ENCODE peak calls at places on chromosomes 5 and 9, in seven cellular contexts. Z is SJCRH30, M is hepatocyte, J is lower lobe of right lung, E is thyroid gland, W is A549, T is tibial artery. S is an unnamed sample.

GRCh38 chr9:36937346-36937745 is 96.7 kb downstream of the PAX5 start:
- DNase-seq in Z (no peak), M (no peak), J (no peak), E (no peak), W (no peak), T (no peak), S (no peak)

GRCh38 chr5:5271606-5272321 is 131.6 kb downstream of the ADAMTS16 start:
- DNase-seq in Z (no peak), M (peak), J (no peak), E (no peak), W (no peak), T (no peak), S (no peak)

GRCh38 chr9:86046930-86047341 is 52.4 kb downstream of the GOLM1 start:
- DNase-seq in Z (no peak), M (no peak), J (no peak), E (no peak), W (no peak), T (no peak), S (no peak)

GRCh38 chr9:27771803-27772545 is 198.7 kb upstream of the C9orf72 start:
- DNase-seq in Z (peak), M (no peak), J (no peak), E (no peak), W (no peak), T (no peak), S (no peak)

GRCh38 chr5:136772541-136772940 is 407.2 kb upstream of the TRPC7 start:
- DNase-seq in Z (no peak), M (no peak), J (no peak), E (no peak), W (no peak), T (no peak), S (no peak)

GRCh38 chr9:128625391-128626145 is 31.1 kb downstream of the DYNC2I2 start:
- DNase-seq in Z (no peak), M (no peak), J (peak), E (no peak), W (no peak), T (no peak), S (peak)

GRCh38 chr9:36959681-36960574 is 74.1 kb downstream of the PAX5 start:
- DNase-seq in Z (no peak), M (no peak), J (no peak), E (no peak), W (no peak), T (peak), S (no peak)

GRCh38 chr5:1685076-1685475 is 114.6 kb downstream of the MRPL36 start:
- DNase-seq in Z (no peak), M (no peak), J (no peak), E (no peak), W (no peak), T (no peak), S (peak)

GRCh38 chr5:149765932-149766331 is 35.8 kb downstream of the PPARGC1B start:
- DNase-seq in Z (peak), M (no peak), J (no peak), E (no peak), W (peak), T (no peak), S (no peak)

GRCh38 chr5:100904259-100904822 is 1.3 kb upstream of the ST8SIA4 start:
- DNase-seq in Z (no peak), M (peak), J (peak), E (no peak), W (peak), T (peak), S (no peak)

GRCh38 chr9:74125916-74126315 is 371.2 kb upstream of the RORB start:
- DNase-seq in Z (no peak), M (no peak), J (no peak), E (peak), W (no peak), T (no peak), S (no peak)

GRCh38 chr5:2465383-2465782 is 286.1 kb downstream of the IRX2 start:
- DNase-seq in Z (no peak), M (no peak), J (no peak), E (no peak), W (no peak), T (no peak), S (peak)

GRCh38 chr9:32820322-32820721 is 37.0 kb downstream of the TMEM215 start:
- DNase-seq in Z (no peak), M (no peak), J (no peak), E (no peak), W (no peak), T (no peak), S (no peak)

GRCh38 chr5:43298459-43298858 is 14.8 kb downstream of the HMGCS1 start:
- DNase-seq in Z (no peak), M (no peak), J (no peak), E (no peak), W (no peak), T (no peak), S (no peak)

GRCh38 chr5:83387041-83387440 is 84.5 kb upstream of the VCAN start:
- DNase-seq in Z (no peak), M (peak), J (no peak), E (no peak), W (peak), T (no peak), S (no peak)

GRCh38 chr9:120913673-120914266 is 12.8 kb downstream of the TRAF1 start:
- DNase-seq in Z (peak), M (no peak), J (no peak), E (no peak), W (no peak), T (no peak), S (no peak)

GRCh38 chr5:134451618-134452505 is 40.2 kb upstream of the CDKN2AIPNL start:
- DNase-seq in Z (no peak), M (peak), J (no peak), E (peak), W (peak), T (peak), S (no peak)

GRCh38 chr5:131265318-131265803 is 1.5 kb downstream of the CDC42SE2 start:
- DNase-seq in Z (peak), M (peak), J (no peak), E (no peak), W (peak), T (no peak), S (no peak)

GRCh38 chr5:117246386-117246785 is 671.8 kb upstream of the SEMA6A start:
- DNase-seq in Z (no peak), M (no peak), J (no peak), E (no peak), W (no peak), T (no peak), S (no peak)

GRCh38 chr5:26847041-26847736 is 191.2 kb downstream of the CDH9 start:
- DNase-seq in Z (peak), M (peak), J (no peak), E (no peak), W (peak), T (no peak), S (no peak)

GRCh38 chr5:5347442-5347841 is 75.0 kb upstream of the ICE1 start:
- DNase-seq in Z (no peak), M (no peak), J (no peak), E (no peak), W (no peak), T (no peak), S (no peak)

GRCh38 chr9:95048225-95049087 is 269.1 kb downstream of the FANCC start:
- DNase-seq in Z (peak), M (peak), J (peak), E (peak), W (peak), T (peak), S (peak)

GRCh38 chr5:66708368-66708767 is 112.2 kb downstream of the MAST4 start:
- DNase-seq in Z (no peak), M (no peak), J (no peak), E (no peak), W (no peak), T (no peak), S (no peak)

GRCh38 chr5:54844905-54845566 is 140.4 kb downstream of the ESM1 start:
- DNase-seq in Z (peak), M (peak), J (no peak), E (no peak), W (peak), T (no peak), S (no peak)

GRCh38 chr5:118558871-118559270 is 429.5 kb downstream of the DTWD2 start:
- DNase-seq in Z (no peak), M (no peak), J (no peak), E (no peak), W (no peak), T (no peak), S (no peak)

GRCh38 chr9:115850548-115851304 is 302.9 kb upstream of the PAPPA start:
- DNase-seq in Z (no peak), M (no peak), J (no peak), E (no peak), W (no peak), T (no peak), S (no peak)

GRCh38 chr5:98474802-98475201 is 298.7 kb upstream of the RGMB start:
- DNase-seq in Z (peak), M (no peak), J (no peak), E (no peak), W (no peak), T (no peak), S (no peak)

GRCh38 chr9:105757496-105758251 is 63.3 kb downstream of the TMEM38B start:
- DNase-seq in Z (no peak), M (no peak), J (no peak), E (no peak), W (no peak), T (no peak), S (no peak)

GRCh38 chr9:10112798-10113197 is 500.0 kb downstream of the PTPRD start:
- DNase-seq in Z (no peak), M (no peak), J (no peak), E (no peak), W (no peak), T (no peak), S (no peak)

DNA sequence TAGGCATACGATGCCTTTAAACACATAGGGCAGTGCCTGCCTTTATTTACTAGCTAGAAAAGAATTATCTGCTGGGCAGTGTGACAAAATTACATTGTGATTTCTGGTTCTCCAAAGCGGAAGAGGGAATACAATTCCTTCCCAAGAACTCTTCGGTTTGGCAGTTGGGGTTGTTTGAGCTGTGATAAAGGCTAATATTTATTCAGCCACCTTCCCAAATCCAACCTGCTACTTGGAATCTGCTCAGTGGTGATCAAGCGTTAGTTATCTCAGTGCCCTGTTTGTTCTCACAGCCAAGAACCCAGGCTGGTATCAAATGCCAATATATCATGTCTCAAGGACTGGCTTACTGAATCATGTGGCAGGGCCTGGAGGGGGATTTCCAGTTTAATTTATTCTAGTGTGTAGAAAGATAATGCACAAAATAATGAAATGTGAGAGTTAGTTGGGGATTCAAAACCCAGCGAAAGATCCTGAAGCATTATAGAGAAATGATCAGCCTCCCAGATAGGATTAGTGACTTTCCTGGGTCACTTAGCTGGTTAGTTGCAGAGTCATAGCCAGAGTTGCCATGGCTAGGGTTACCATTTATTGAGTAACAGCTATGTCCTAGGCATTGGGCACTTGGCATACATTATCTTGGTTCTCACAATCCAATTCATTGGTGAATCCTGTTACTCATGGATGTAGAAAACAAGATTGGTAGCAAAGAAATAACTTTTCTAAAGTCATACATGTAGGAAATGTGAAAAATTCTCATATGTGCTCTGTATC is 457.0 kb upstream of the KLF4 start:
- DNase-seq in Z (no peak), M (no peak), J (no peak), E (no peak), W (peak), T (no peak), S (no peak)
- H3K27ac ChIP-seq in Z (no peak), M (no peak), J (no peak), E (no peak), W (no peak), T (no peak), S (no peak)

DNA sequence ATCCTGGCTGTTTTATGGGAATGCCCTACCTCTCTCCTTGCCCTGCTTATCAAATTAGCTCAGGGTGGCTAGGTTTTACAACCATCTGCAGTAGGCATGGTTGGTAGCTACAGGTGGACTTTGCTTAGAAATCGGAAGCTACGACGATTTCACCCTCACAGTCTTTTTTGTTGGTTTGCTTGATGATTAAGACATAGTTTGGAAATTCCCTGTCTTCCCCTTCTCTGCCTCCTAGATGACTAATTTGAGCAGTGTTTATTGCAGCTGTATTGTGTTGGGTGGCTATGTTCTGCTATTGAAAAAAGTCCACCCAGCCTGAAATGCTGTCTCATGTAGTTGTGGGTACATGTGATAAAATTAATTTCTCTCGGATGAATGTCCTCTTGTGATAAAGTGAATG is 37.1 kb upstream of the FYB1 start:
- DNase-seq in Z (no peak), M (no peak), J (no peak), E (no peak), W (peak), T (no peak), S (no peak)
- H3K4me3 ChIP-seq in Z (no peak), M (no peak), J (no peak), E (no peak), W (peak), T (no peak), S (no peak)

DNA sequence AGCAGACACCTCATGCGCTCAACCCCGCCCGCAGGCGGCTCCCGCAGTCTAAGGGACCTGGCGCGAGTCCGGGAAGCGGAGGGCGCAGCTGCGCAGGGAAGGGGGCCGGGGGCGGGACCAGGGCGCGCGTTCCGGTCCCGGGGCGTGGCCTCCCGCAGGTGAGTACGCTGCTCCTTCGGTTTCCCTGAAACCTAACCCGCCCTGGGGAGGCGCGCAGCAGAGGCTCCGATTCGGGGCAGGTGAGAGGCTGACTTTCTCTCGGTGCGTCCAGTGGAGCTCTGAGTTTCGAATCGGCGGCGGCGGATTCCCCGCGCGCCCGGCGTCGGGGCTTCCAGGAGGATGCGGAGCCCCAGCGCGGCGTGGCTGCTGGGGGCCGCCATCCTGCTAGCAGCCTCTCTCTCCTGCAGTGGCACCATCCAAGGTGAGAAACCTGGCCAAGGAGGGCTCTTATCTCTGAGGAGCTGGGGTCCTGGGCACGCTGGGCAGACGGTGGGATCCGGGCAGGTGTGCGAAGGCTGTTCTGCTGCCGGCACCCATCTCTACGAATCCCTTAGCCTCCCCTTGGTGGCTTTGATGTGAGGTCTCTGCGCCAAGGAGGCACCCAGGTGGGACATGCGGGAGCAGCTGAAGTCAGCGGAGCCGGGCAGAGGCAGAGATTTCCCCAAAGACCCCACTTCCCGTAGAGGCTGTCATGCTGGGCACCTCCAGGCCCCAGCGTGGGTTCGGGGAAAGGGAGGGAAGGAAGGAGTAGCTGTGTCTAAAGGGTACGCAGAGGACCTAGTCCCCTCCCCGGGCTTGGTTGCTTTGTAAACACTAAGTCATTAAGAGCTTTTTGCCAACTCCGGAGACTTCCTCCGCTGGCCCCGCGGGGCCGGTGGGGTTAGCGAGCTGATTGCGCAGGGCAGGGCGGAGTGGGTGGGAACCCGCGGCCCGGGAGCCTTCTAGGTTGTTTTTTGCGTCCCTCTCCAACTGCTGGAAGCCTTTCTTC is at the start of gene F2RL1:
- DNase-seq in Z (no peak), M (peak), J (peak), E (peak), W (peak), T (peak), S (peak)
- H3K27ac ChIP-seq in Z (no peak), M (peak), J (peak), E (peak), W (peak), T (peak), S (no peak)

DNA sequence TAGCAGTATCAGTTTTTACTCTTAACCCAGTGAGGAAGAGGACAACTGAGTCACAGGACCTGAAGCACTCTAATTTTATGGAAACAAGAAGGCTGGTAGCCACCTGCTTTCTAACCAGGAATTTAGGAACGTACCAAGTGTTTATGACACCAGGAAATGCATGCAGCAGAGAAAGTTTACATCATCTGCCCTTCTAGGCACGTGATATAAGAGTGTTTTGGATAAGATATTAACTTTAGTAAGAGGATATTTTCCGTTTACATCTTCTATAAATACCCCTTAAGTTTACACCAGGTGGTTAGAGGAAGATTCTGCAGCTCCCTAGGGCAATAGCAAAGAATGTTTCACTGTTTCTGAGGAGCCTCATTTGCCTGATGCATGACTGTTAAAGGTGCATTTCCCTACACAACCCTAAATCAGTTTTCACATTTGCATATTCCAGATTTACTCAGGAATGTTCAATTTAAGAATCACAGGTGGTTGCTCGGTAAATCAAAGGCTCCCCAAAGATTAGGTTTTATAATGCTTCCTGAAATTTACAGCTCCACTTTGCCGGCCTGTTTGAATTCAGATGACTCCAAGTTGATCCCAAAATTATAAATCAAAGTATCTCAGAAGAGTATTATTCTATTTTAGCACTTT is 1.8 kb downstream of the TSC1 start:
- DNase-seq in Z (no peak), M (no peak), J (no peak), E (no peak), W (no peak), T (no peak), S (no peak)
- H3K4me3 ChIP-seq in Z (no peak), M (peak), J (no peak), E (no peak), W (no peak), T (peak), S (no peak)

GRCh38 chr5:169703803-169704202 is 66.7 kb downstream of the DOCK2 start:
- DNase-seq in Z (no peak), M (no peak), J (no peak), E (no peak), W (no peak), T (no peak), S (no peak)
- H3K27ac ChIP-seq in Z (no peak), M (no peak), J (no peak), E (no peak), W (no peak), T (no peak), S (no peak)

GRCh38 chr9:14315754-14316573 is 2.0 kb upstream of the NFIB start:
- DNase-seq in Z (peak), M (peak), J (peak), E (peak), W (peak), T (peak), S (peak)
- H3K4me3 ChIP-seq in Z (peak), M (peak), J (peak), E (peak), W (peak), T (peak), S (peak)

DNA sequence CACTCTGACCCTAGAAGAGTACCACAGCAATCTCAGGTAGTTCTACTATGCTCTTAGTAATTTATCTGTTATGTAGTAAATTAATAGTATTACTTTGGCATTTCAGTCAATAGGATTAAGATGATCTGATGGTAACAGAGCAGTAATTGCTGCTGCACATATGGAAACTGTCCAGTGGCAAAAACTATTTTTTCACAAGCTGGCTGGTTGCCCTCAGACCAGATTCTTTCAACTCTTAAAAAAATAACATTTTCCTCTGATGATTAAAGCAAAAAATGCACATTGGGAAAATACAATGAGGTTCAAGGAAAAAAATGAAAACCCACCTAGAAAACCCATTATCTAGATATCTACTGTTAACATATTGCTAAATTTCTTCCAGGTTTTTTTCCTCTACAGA is 19.7 kb downstream of the GLRA1 start:
- DNase-seq in Z (no peak), M (no peak), J (no peak), E (no peak), W (no peak), T (no peak), S (no peak)
- H3K27ac ChIP-seq in Z (no peak), M (no peak), J (no peak), E (no peak), W (no peak), T (no peak), S (no peak)

GRCh38 chr5:132413567-132413966 is 44.1 kb downstream of the SLC22A5 start:
- DNase-seq in Z (no peak), M (no peak), J (no peak), E (no peak), W (no peak), T (no peak), S (no peak)
- H3K4me3 ChIP-seq in Z (no peak), M (no peak), J (no peak), E (no peak), W (no peak), T (no peak), S (no peak)

GRCh38 chr5:173565491-173566038 is 50.9 kb downstream of the BOD1 start:
- DNase-seq in Z (no peak), M (no peak), J (no peak), E (no peak), W (no peak), T (no peak), S (no peak)
- H3K27ac ChIP-seq in Z (no peak), M (no peak), J (no peak), E (no peak), W (no peak), T (no peak), S (no peak)

S was measured in WERI-Rb-1.